ENCODE peak calls at places on chromosomes 16 and 17, in seven cellular contexts. I is colonic mucosa, P is HFF-Myc, Z is stomach, G is astrocyte of the spinal cord, C is astrocyte of the cerebellum, K is upper lobe of right lung. L is an unnamed sample.

GRCh38 chr16:87227651-87228015 is 89.6 kb downstream of the C16orf95 start:
- DNase-seq in G (no peak), Z (no peak), P (no peak), C (no peak), I (no peak), K (no peak), L (no peak)

GRCh38 chr17:69716571-69716970 is 302.1 kb downstream of the MAP2K6 start:
- DNase-seq in G (peak), C (peak), P (no peak), Z (no peak), K (no peak), I (no peak), L (no peak)

GRCh38 chr16:55490301-55490700 is 11.3 kb downstream of the MMP2 start:
- DNase-seq in C (no peak), G (no peak), I (no peak), Z (no peak), K (no peak), P (no peak), L (no peak)

GRCh38 chr16:88063201-88063773 is 112.1 kb downstream of the BANP start:
- DNase-seq in Z (no peak), G (peak), P (peak), I (no peak), K (no peak), C (no peak), L (peak)

GRCh38 chr16:16100631-16101030 is 122.7 kb downstream of the ABCC6 start:
- DNase-seq in Z (no peak), G (no peak), K (no peak), P (no peak), I (no peak), C (no peak), L (no peak)

GRCh38 chr17:74305865-74306654 is 20.0 kb upstream of the KIF19 start:
- DNase-seq in K (no peak), G (no peak), I (no peak), Z (no peak), P (no peak), C (peak), L (no peak)

GRCh38 chr16:87586201-87586782 is 16.0 kb upstream of the JPH3 start:
- DNase-seq in P (no peak), I (no peak), Z (no peak), C (no peak), K (no peak), G (no peak), L (no peak)

GRCh38 chr17:63635787-63636186 is 13.6 kb downstream of the MAP3K3 start:
- DNase-seq in Z (no peak), P (no peak), G (no peak), K (no peak), I (no peak), C (no peak), L (no peak)

GRCh38 chr17:2542456-2542855 is 30.8 kb upstream of the METTL16 start:
- DNase-seq in K (no peak), I (no peak), P (no peak), Z (no peak), G (no peak), C (no peak), L (no peak)

GRCh38 chr16:8885674-8886592 is 3.8 kb downstream of the LITAFD start:
- DNase-seq in I (no peak), K (peak), Z (no peak), C (no peak), P (no peak), G (peak), L (no peak)

GRCh38 chr17:48841395-48841831 is 10.6 kb downstream of the CALCOCO2 start:
- DNase-seq in Z (no peak), C (peak), I (no peak), K (no peak), G (peak), P (no peak), L (no peak)

GRCh38 chr17:56594528-56595418 is 1.3 kb downstream of the NOG start:
- DNase-seq in I (no peak), K (peak), Z (no peak), P (no peak), C (no peak), G (peak), L (no peak)

GRCh38 chr16:56657555-56658430 is at the start of gene MT1F:
- DNase-seq in K (peak), P (no peak), I (peak), C (no peak), G (no peak), Z (peak), L (peak)

GRCh38 chr17:801660-802059 is 19.5 kb downstream of the MRM3 start:
- DNase-seq in K (no peak), P (no peak), Z (no peak), G (peak), I (no peak), C (peak), L (peak)

GRCh38 chr17:2602597-2603017 is 9.2 kb downstream of the PAFAH1B1 start:
- DNase-seq in I (no peak), Z (no peak), P (no peak), C (no peak), K (no peak), G (peak), L (no peak)

GRCh38 chr17:9842057-9842758 is 16.5 kb downstream of the GLP2R start:
- DNase-seq in C (peak), P (no peak), I (peak), K (no peak), G (peak), Z (peak), L (no peak)

GRCh38 chr16:56389554-56389953 is 35.8 kb downstream of the AMFR start:
- DNase-seq in G (peak), C (peak), Z (no peak), I (no peak), P (no peak), K (no peak), L (no peak)

GRCh38 chr16:4426021-4426684 is 485 bp downstream of the DNAJA3 start:
- DNase-seq in K (peak), G (no peak), P (no peak), Z (no peak), I (peak), C (no peak), L (no peak)

GRCh38 chr17:56675876-56676660 is 82.6 kb downstream of the NOG start:
- DNase-seq in Z (no peak), K (no peak), P (no peak), G (no peak), C (no peak), I (no peak), L (no peak)

GRCh38 chr17:79851461-79851817 is 12.2 kb upstream of the CBX4 start:
- DNase-seq in C (no peak), K (peak), Z (peak), G (no peak), P (no peak), I (peak), L (no peak)

GRCh38 chr17:20223808-20224328 is 214.7 kb downstream of the SPECC1 start:
- DNase-seq in I (no peak), K (no peak), Z (no peak), G (peak), C (no peak), P (no peak), L (no peak)

GRCh38 chr17:79621151-79621940 is 10.5 kb upstream of the RBFOX3 start:
- DNase-seq in P (no peak), G (no peak), I (no peak), C (no peak), K (peak), Z (no peak), L (no peak)

GRCh38 chr17:77140878-77141767 is at the start of gene SEC14L1:
- DNase-seq in C (no peak), G (no peak), Z (peak), I (peak), K (peak), P (no peak), L (no peak)

GRCh38 chr17:28746611-28747045 is 2.8 kb downstream of the TRAF4 start:
- DNase-seq in P (no peak), K (peak), C (no peak), Z (peak), I (peak), G (no peak), L (no peak)

GRCh38 chr17:12402963-12403622 is 262.6 kb upstream of the MYOCD start:
- DNase-seq in I (no peak), Z (no peak), G (peak), K (no peak), C (peak), P (no peak), L (peak)

GRCh38 chr17:74605361-74605760 is 13.3 kb upstream of the CD300LD start:
- DNase-seq in G (peak), I (no peak), K (no peak), P (no peak), C (peak), Z (no peak), L (no peak)

GRCh38 chr17:77209330-77209748 is 68.6 kb downstream of the SEC14L1 start:
- DNase-seq in K (peak), G (no peak), C (no peak), P (no peak), I (no peak), Z (peak), L (no peak)

GRCh38 chr16:2475413-2476344 is 752 bp downstream of the TBC1D24 start:
- DNase-seq in I (no peak), K (peak), G (no peak), P (no peak), Z (peak), C (no peak), L (no peak)

DNA sequence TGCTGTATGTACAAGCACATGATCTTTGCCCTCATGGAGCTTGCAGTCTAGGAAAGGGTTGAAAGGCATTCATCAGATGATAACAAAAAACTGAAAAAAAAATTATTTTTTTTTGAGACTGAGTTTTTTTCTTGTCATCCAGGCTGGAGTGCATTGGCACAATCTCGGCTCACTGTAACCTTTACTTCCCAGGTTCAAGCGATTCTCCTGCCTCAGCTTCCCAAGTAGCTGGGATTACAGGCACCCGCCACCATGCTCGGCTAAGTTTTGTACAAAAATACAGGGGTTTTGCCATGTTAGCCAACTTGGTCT is 38.7 kb upstream of the BCAS3 start:
- DNase-seq in P (no peak), G (no peak), I (no peak), Z (no peak), K (no peak), C (no peak), L (no peak)
- TF ChIP-seq CTCF in P (no peak), G (no peak), I (no peak), Z (no peak), K (no peak), C (no peak), L (no peak)

GRCh38 chr16:73053038-73053378 is 5.1 kb upstream of the ZFHX3 start:
- DNase-seq in P (no peak), I (no peak), C (no peak), Z (no peak), K (no peak), G (no peak), L (no peak)
- H3K4me3 ChIP-seq in P (no peak), I (no peak), C (no peak), Z (no peak), K (no peak), G (no peak), L (no peak)

GRCh38 chr16:24046442-24046841 is 209.7 kb upstream of the CACNG3 start:
- DNase-seq in I (no peak), P (no peak), K (no peak), Z (no peak), C (no peak), G (no peak), L (no peak)

GRCh38 chr16:24044467-24044866 is 208.7 kb downstream of the PRKCB start:
- DNase-seq in Z (no peak), I (no peak), K (no peak), C (no peak), G (no peak), P (no peak), L (no peak)

GRCh38 chr16:24049113-24049512 is 207.0 kb upstream of the CACNG3 start:
- DNase-seq in C (no peak), P (no peak), K (no peak), I (no peak), Z (no peak), G (no peak), L (no peak)

GRCh38 chr16:24041834-24042631 is 206.2 kb downstream of the PRKCB start:
- DNase-seq in I (peak), Z (peak), C (no peak), G (peak), K (peak), P (peak), L (no peak)

DNA sequence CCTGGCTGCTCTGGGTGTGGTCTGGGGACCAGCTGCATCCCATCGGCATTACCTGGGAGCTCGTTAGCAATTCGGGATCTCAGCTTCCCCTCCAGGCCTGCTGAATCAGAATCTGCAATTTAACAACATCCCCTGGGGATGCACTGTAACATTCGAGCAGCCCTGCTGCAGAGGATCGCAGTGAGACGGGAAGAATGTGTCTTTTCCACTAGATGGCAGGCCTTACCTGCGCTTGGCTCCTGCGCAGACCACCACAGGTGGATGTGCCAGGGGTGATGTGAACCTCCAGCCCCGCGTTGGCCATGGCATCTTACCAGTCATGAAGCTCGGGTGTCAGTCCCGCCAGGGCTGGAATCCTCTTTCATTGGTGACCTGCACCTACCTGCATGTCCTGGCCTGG is 209.9 kb downstream of the PRKCB start:
- DNase-seq in G (no peak), P (no peak), Z (no peak), C (no peak), K (no peak), I (no peak), L (no peak)
- TF ChIP-seq CTCF in G (no peak), P (no peak), Z (no peak), C (no peak), K (no peak), I (no peak), L (peak)

GRCh38 chr17:40015005-40015997 is at the start of gene CSF3:
- DNase-seq in K (peak), C (no peak), I (peak), P (no peak), Z (peak), G (no peak), L (no peak)
- H3K4me3 ChIP-seq in K (no peak), C (no peak), I (no peak), P (no peak), Z (no peak), G (no peak), L (no peak)

GRCh38 chr16:21023509-21024202 is 123.1 kb downstream of the LYRM1 start:
- DNase-seq in Z (peak), C (no peak), P (no peak), G (no peak), I (peak), K (no peak), L (no peak)
- TF ChIP-seq CTCF in Z (no peak), C (no peak), P (no peak), G (no peak), I (no peak), K (no peak), L (no peak)

DNA sequence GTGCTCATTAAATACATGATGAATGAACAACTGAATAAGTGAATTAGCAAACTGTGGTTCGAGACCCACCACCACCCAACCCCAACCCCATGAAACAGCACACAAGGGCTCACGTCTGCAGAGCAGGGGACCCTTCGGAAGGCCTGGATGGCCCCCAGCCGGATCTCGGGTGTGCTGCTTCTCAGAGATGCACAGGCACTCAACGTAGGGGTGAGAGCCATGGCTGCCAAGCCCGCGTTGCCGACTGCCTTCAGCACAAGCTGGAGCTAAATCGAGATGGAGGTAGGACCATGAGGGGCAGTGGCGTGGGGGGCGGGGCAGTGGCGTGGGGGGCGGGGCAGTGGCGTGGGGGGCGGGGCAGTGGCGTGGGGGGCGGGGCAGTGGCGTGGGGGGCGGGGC is 93.2 kb downstream of the LITAF start:
- DNase-seq in I (no peak), K (no peak), P (no peak), Z (no peak), G (no peak), C (no peak), L (no peak)
- H3K4me3 ChIP-seq in I (no peak), K (no peak), P (no peak), Z (no peak), G (no peak), C (no peak), L (no peak)

L was measured in kidney epithelial cell.